ENCODE peak calls at places on chromosomes 6 and 20, in six cellular contexts. T, G, Z, N, L and M are unnamed samples.

GRCh38 chr20:52269327-52269726 is 77.7 kb upstream of the ZFP64 start:
- DNase-seq in T (no peak), G (no peak), Z (no peak), N (no peak), L (no peak), M (no peak)

GRCh38 chr6:62714112-62714511 is 428.1 kb upstream of the KHDRBS2 start:
- DNase-seq in T (no peak), G (no peak), Z (no peak), N (no peak), L (no peak), M (no peak)

GRCh38 chr20:62589720-62590119 is 52.6 kb upstream of the SLCO4A1 start:
- DNase-seq in T (no peak), G (no peak), Z (no peak), N (no peak), L (no peak), M (no peak)

GRCh38 chr6:139525415-139525814 is 151.0 kb upstream of the CITED2 start:
- DNase-seq in T (no peak), G (no peak), Z (no peak), N (no peak), L (no peak), M (no peak)

GRCh38 chr6:105136433-105137350 is 43.1 kb downstream of the POPDC3 start:
- DNase-seq in T (no peak), G (peak), Z (peak), N (peak), L (peak), M (no peak)

GRCh38 chr20:63216849-63217471 is 1.0 kb upstream of the YTHDF1 start:
- DNase-seq in T (peak), G (no peak), Z (no peak), N (no peak), L (no peak), M (no peak)

GRCh38 chr6:70413829-70414494 is 654 bp downstream of the FAM135A start:
- DNase-seq in T (peak), G (no peak), Z (no peak), N (no peak), L (peak), M (no peak)

GRCh38 chr20:25078662-25079061 is 3.3 kb downstream of the VSX1 start:
- DNase-seq in T (no peak), G (peak), Z (no peak), N (no peak), L (no peak), M (peak)

GRCh38 chr20:60381643-60382400 is 423.6 kb downstream of the CDH26 start:
- DNase-seq in T (peak), G (no peak), Z (no peak), N (no peak), L (no peak), M (no peak)

GRCh38 chr20:50381771-50382593 is 128.2 kb upstream of the PTPN1 start:
- DNase-seq in T (no peak), G (no peak), Z (no peak), N (no peak), L (no peak), M (no peak)

GRCh38 chr20:24734139-24734538 is 214.9 kb upstream of the CST7 start:
- DNase-seq in T (no peak), G (no peak), Z (no peak), N (no peak), L (no peak), M (no peak)

GRCh38 chr6:33595001-33595846 is 15.1 kb upstream of the BAK1 start:
- DNase-seq in T (peak), G (no peak), Z (no peak), N (no peak), L (no peak), M (no peak)

GRCh38 chr20:6580486-6580885 is 187.0 kb upstream of the BMP2 start:
- DNase-seq in T (no peak), G (peak), Z (no peak), N (no peak), L (no peak), M (no peak)

GRCh38 chr6:155187994-155188706 is 75.7 kb upstream of the CLDN20 start:
- DNase-seq in T (peak), G (no peak), Z (no peak), N (no peak), L (no peak), M (no peak)

GRCh38 chr6:112802154-112802553 is 455.0 kb downstream of the RFPL4B start:
- DNase-seq in T (peak), G (no peak), Z (no peak), N (no peak), L (no peak), M (no peak)

GRCh38 chr20:45020236-45020886 is 54.0 kb downstream of the STK4 start:
- DNase-seq in T (peak), G (no peak), Z (no peak), N (no peak), L (no peak), M (no peak)

GRCh38 chr6:3022765-3023662 is 23.3 kb downstream of the NQO2 start:
- DNase-seq in T (no peak), G (no peak), Z (no peak), N (no peak), L (no peak), M (no peak)

GRCh38 chr6:144334150-144334708 is 49.1 kb downstream of the UTRN start:
- DNase-seq in T (no peak), G (no peak), Z (peak), N (no peak), L (no peak), M (no peak)

GRCh38 chr6:150005761-150006651 is 19.3 kb downstream of the RAET1L start:
- DNase-seq in T (no peak), G (no peak), Z (no peak), N (no peak), L (no peak), M (peak)

GRCh38 chr6:150004101-150004782 is 21.1 kb downstream of the RAET1L start:
- DNase-seq in T (no peak), G (no peak), Z (no peak), N (peak), L (no peak), M (no peak)

GRCh38 chr6:150002710-150003109 is 22.6 kb downstream of the RAET1L start:
- DNase-seq in T (no peak), G (no peak), Z (no peak), N (peak), L (no peak), M (no peak)

GRCh38 chr6:150006961-150007464 is 18.3 kb downstream of the RAET1L start:
- DNase-seq in T (peak), G (no peak), Z (no peak), N (no peak), L (no peak), M (no peak)

DNA sequence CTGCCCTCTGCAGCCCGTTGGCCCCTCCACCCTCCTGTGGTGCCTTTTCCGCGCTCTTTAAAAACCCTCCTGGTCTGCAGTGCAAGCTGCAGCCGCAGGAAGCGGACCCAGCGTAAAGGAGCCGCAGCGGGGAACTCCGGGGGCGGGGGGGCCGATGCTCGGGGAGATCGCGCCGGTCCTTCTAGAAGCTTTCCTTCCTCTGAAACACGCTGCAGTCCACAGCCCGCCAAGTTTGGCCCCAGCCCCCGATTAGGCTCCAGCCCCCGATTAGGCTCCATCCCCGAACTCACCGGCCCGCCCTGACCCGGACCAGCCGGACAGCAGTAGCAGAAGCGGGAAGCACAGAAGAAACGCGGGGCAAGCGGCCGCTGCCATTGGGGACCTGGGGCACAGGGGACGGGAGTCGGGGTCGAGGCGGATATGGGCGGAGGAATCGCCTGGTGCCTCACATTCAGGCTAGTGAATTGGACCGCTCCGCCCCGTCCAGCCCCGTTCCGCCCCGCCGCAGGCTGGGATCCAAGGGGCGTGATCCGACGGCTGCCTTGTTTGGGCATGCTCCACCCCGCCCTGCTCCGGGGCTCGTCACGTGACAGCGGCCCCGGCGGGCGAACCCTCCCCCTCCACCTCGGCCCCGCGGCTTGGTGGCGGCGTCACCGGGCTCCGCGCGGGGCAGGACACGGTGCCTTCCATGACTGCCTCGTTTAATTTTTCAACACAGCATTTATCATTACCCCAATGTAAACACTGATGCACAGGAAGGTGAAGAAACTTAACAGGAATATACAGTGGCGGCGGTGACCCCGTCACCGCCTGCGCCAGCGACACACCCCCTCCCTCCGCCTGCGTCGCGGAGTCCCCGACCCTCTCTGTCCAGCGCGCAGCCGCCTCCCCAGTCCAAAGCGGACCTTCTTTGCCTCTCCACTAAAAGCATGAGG is 20.3 kb downstream of the RAET1L start:
- DNase-seq in T (peak), G (peak), Z (peak), N (peak), L (peak), M (peak)
- H3K27ac ChIP-seq in T (no peak), G (peak), Z (no peak), N (no peak), L (no peak), M (no peak)

GRCh38 chr6:35391240-35391968 is 49.0 kb downstream of the PPARD start:
- DNase-seq in T (peak), G (peak), Z (no peak), N (no peak), L (no peak), M (no peak)
- H3K27ac ChIP-seq in T (peak), G (peak), Z (no peak), N (no peak), L (no peak), M (peak)

GRCh38 chr6:53751417-53751816 is 43.4 kb upstream of the LRRC1 start:
- DNase-seq in T (no peak), G (no peak), Z (no peak), N (no peak), L (no peak), M (no peak)

GRCh38 chr6:53750112-53750511 is 44.7 kb upstream of the LRRC1 start:
- DNase-seq in T (no peak), G (no peak), Z (no peak), N (no peak), L (no peak), M (no peak)

GRCh38 chr6:53752856-53753255 is 41.9 kb upstream of the LRRC1 start:
- DNase-seq in T (peak), G (no peak), Z (no peak), N (no peak), L (no peak), M (no peak)

GRCh38 chr6:53754330-53754729 is 40.5 kb upstream of the LRRC1 start:
- DNase-seq in T (no peak), G (no peak), Z (no peak), N (no peak), L (no peak), M (no peak)

GRCh38 chr6:53752440-53752839 is 42.4 kb upstream of the LRRC1 start:
- DNase-seq in T (no peak), G (no peak), Z (no peak), N (no peak), L (no peak), M (no peak)
- H3K27ac ChIP-seq in T (peak), G (no peak), Z (no peak), N (no peak), L (no peak), M (peak)

DNA sequence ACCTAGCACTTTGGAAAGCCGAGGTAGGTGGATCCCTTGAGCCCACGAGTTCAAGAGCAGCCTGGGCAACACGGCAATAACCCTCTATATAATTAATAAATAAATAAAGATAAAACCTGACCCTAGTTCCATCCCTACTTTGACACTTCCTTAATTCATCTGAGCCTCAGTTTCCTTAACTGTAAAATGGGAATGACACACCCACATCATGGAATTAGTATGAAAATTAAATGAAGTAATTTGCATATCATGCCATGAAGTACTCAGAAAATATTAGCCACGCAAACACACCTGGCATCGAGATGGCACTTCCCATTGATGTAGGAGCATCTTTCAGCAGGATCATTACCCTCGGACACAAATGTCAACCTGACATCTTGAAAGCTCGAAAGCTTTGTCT is 19.1 kb downstream of the ZMYND8 start:
- DNase-seq in T (no peak), G (no peak), Z (peak), N (no peak), L (no peak), M (no peak)
- H3K27ac ChIP-seq in T (no peak), G (peak), Z (peak), N (peak), L (peak), M (peak)

GRCh38 chr6:10441004-10441654 is 26.3 kb upstream of the TFAP2A start:
- DNase-seq in T (peak), G (no peak), Z (no peak), N (no peak), L (no peak), M (peak)
- H3K27ac ChIP-seq in T (peak), G (no peak), Z (no peak), N (no peak), L (no peak), M (peak)

GRCh38 chr6:125307964-125308615 is 6.3 kb upstream of the HDDC2 start:
- DNase-seq in T (no peak), G (no peak), Z (no peak), N (no peak), L (no peak), M (no peak)
- H3K27ac ChIP-seq in T (no peak), G (no peak), Z (peak), N (no peak), L (no peak), M (no peak)

GRCh38 chr6:137106183-137106582 is 61.4 kb upstream of the IL20RA start:
- DNase-seq in T (no peak), G (no peak), Z (no peak), N (no peak), L (no peak), M (no peak)

GRCh38 chr6:137104926-137105325 is 60.2 kb upstream of the IL20RA start:
- DNase-seq in T (no peak), G (no peak), Z (no peak), N (no peak), L (no peak), M (no peak)

GRCh38 chr6:137105375-137105774 is 60.6 kb upstream of the IL20RA start:
- DNase-seq in T (no peak), G (no peak), Z (no peak), N (no peak), L (no peak), M (no peak)

GRCh38 chr6:137111296-137112066 is 62.0 kb downstream of the IL22RA2 start:
- DNase-seq in T (no peak), G (no peak), Z (no peak), N (no peak), L (no peak), M (no peak)

DNA sequence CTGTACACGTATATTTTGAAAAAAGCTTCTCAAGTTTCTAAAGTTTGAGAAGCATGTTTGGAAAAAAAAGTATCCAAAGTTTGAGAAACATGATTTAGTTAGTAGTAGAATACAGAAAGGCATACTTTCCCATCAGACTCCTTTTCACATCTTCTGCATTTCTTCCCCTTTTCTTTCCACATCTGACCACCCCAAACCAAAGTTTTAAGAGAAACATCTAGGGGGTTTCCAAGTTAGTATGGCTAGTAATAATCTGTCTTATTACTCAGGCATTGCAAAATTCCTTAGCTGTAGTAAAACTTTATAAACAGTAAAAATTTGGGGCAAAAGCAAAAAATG is 63.0 kb upstream of the IL20RA start:
- DNase-seq in T (no peak), G (no peak), Z (no peak), N (no peak), L (no peak), M (no peak)
- H3K27ac ChIP-seq in T (no peak), G (no peak), Z (no peak), N (no peak), L (no peak), M (no peak)